ENCODE peak calls at places on chromosomes 2 and 18, in four cellular contexts. E, H, S and Y are unnamed samples.

GRCh38 chr2:105652014-105652796 is 92.5 kb upstream of the NCK2 start:
- DNase-seq in E (no peak), H (no peak), S (no peak), Y (no peak)

GRCh38 chr2:109129921-109130725 is 1.1 kb downstream of the SH3RF3 start:
- DNase-seq in E (no peak), H (no peak), S (no peak), Y (no peak)

GRCh38 chr2:236919209-236919608 is 166.5 kb upstream of the COPS8 start:
- DNase-seq in E (peak; percentile 7), H (no peak), S (no peak), Y (peak; percentile 3)

GRCh38 chr18:9233771-9234440 is 97.3 kb downstream of the ANKRD12 start:
- DNase-seq in E (no peak), H (no peak), S (no peak), Y (no peak)

GRCh38 chr2:182165196-182165595 is 179.5 kb downstream of the PPP1R1C start:
- DNase-seq in E (no peak), H (no peak), S (no peak), Y (no peak)

GRCh38 chr2:25050128-25050527 is 8.3 kb downstream of the EFR3B start:
- DNase-seq in E (no peak), H (no peak), S (no peak), Y (no peak)

GRCh38 chr2:168567840-168568239 is 111.8 kb downstream of the CERS6 start:
- DNase-seq in E (no peak), H (no peak), S (no peak), Y (no peak)

GRCh38 chr2:170817247-170817998 is 736 bp downstream of the GAD1 start:
- DNase-seq in E (peak; percentile 50), H (no peak), S (peak; percentile 46), Y (peak; percentile 37)

GRCh38 chr18:43031169-43031568 is 84.3 kb downstream of the RIT2 start:
- DNase-seq in E (no peak), H (no peak), S (no peak), Y (no peak)

GRCh38 chr18:2414235-2414634 is 157.1 kb downstream of the METTL4 start:
- DNase-seq in E (no peak), H (no peak), S (no peak), Y (no peak)

GRCh38 chr2:52144588-52144987 is 1112.7 kb upstream of the NRXN1 start:
- DNase-seq in E (no peak), H (no peak), S (no peak), Y (no peak)

GRCh38 chr2:9656270-9656766 is 25.5 kb upstream of the YWHAQ start:
- DNase-seq in E (peak; percentile 90), H (peak; percentile 9), S (peak; percentile 86), Y (peak; percentile 79)

GRCh38 chr2:234792566-234792965 is 159.3 kb upstream of the SH3BP4 start:
- DNase-seq in E (no peak), H (no peak), S (no peak), Y (no peak)

GRCh38 chr2:104944495-104944894 is 90.6 kb downstream of the POU3F3 start:
- DNase-seq in E (peak; percentile 50), H (no peak), S (peak; percentile 71), Y (peak; percentile 14)

GRCh38 chr2:101305492-101306123 is 2.9 kb downstream of the RNF149 start:
- DNase-seq in E (no peak), H (no peak), S (no peak), Y (no peak)

GRCh38 chr2:119230630-119231185 is 7.1 kb downstream of the STEAP3 start:
- DNase-seq in E (no peak), H (no peak), S (no peak), Y (no peak)

GRCh38 chr18:59514193-59514592 is 155.1 kb upstream of the LMAN1 start:
- DNase-seq in E (no peak), H (no peak), S (peak; percentile 27), Y (no peak)

GRCh38 chr18:2223859-2224258 is 347.4 kb downstream of the METTL4 start:
- DNase-seq in E (peak; percentile 16), H (no peak), S (peak; percentile 35), Y (no peak)

GRCh38 chr18:56532176-56532840 is 106.1 kb downstream of the TXNL1 start:
- DNase-seq in E (no peak), H (no peak), S (no peak), Y (no peak)

GRCh38 chr18:21903688-21904087 is 163.1 kb downstream of the MIB1 start:
- DNase-seq in E (no peak), H (no peak), S (no peak), Y (no peak)

GRCh38 chr2:54772531-54772930 is 49.1 kb downstream of the EML6 start:
- DNase-seq in E (no peak), H (no peak), S (no peak), Y (peak; percentile 40)

GRCh38 chr18:30444544-30444943 is 598.0 kb downstream of the DSC3 start:
- DNase-seq in E (no peak), H (no peak), S (no peak), Y (no peak)

GRCh38 chr2:39424951-39425350 is 12.1 kb downstream of the MAP4K3 start:
- DNase-seq in E (no peak), H (no peak), S (no peak), Y (no peak)

GRCh38 chr2:158495175-158495574 is 38.4 kb downstream of the PKP4 start:
- DNase-seq in E (no peak), H (no peak), S (peak; percentile 14), Y (no peak)

GRCh38 chr18:3328522-3328921 is 66.6 kb downstream of the MYL12B start:
- DNase-seq in E (no peak), H (no peak), S (no peak), Y (no peak)

GRCh38 chr2:64988420-64989125 is 626 bp upstream of the SLC1A4 start:
- DNase-seq in E (peak; percentile 89), H (peak; percentile 28), S (no peak), Y (no peak)

GRCh38 chr2:26238301-26238958 is 6.0 kb downstream of the HADHA start:
- DNase-seq in E (no peak), H (no peak), S (no peak), Y (no peak)

GRCh38 chr2:39919511-39920317 is 140.7 kb upstream of the THUMPD2 start:
- DNase-seq in E (no peak), H (no peak), S (no peak), Y (no peak)

GRCh38 chr2:31980674-31981356 is 30.0 kb downstream of the MEMO1 start:
- DNase-seq in E (peak; percentile 48), H (no peak), S (no peak), Y (no peak)

GRCh38 chr2:151757861-151758260 is 23.6 kb upstream of the NEB start:
- DNase-seq in E (no peak), H (no peak), S (no peak), Y (no peak)